ENCODE peak calls at places on chromosomes 11 and 22, in eight cellular contexts. L is left ventricle myocardium inferior, F is ascending aorta, D is endothelial cell of umbilical vein, J is brain microvascular endothelial cell, G is IMR-90, T is body of pancreas, S is pancreas. U is an unnamed sample. For H3K36me3, the result is how much of the 10 kb centered on the place peaks cover.

GRCh38 chr11:128884703-128885338 is 6.3 kb upstream of the KCNJ5 start:
- DNase-seq in L (no peak), F (no peak), D (peak), J (peak), G (peak), T (peak), S (peak), U (peak)

GRCh38 chr11:80146231-80146630 is 705.4 kb upstream of the TENM4 start:
- DNase-seq in L (no peak), F (no peak), D (no peak), J (no peak), G (no peak), T (no peak), S (no peak), U (no peak)

GRCh38 chr11:74726547-74727182 is 4.6 kb downstream of the CHRDL2 start:
- DNase-seq in L (peak), F (peak), D (peak), J (peak), G (peak), T (peak), S (peak), U (peak)

GRCh38 chr11:61303725-61304124 is 8.6 kb upstream of the VWCE start:
- DNase-seq in L (no peak), F (no peak), D (no peak), J (no peak), G (no peak), T (no peak), S (no peak), U (no peak)

GRCh38 chr11:80197155-80197554 is 756.3 kb upstream of the TENM4 start:
- DNase-seq in L (no peak), F (no peak), D (no peak), J (no peak), G (no peak), T (no peak), S (no peak), U (no peak)

GRCh38 chr11:66426314-66426713 is 5.5 kb downstream of the NPAS4 start:
- DNase-seq in L (no peak), F (no peak), D (no peak), J (no peak), G (no peak), T (no peak), S (no peak), U (no peak)

GRCh38 chr22:19756288-19757128 is 4.1 kb upstream of the TBX1 start:
- DNase-seq in L (no peak), F (no peak), D (peak), J (no peak), G (no peak), T (peak), S (peak), U (peak)

GRCh38 chr11:111358038-111359001 is 20.8 kb downstream of the POU2AF1 start:
- DNase-seq in L (no peak), F (no peak), D (no peak), J (no peak), G (no peak), T (no peak), S (no peak), U (no peak)

GRCh38 chr11:843086-843704 is 543 bp downstream of the TSPAN4 start:
- DNase-seq in L (no peak), F (no peak), D (peak), J (no peak), G (no peak), T (no peak), S (no peak), U (no peak)

GRCh38 chr11:75667831-75668507 is 869 bp downstream of the MAP6 start:
- DNase-seq in L (peak), F (peak), D (peak), J (peak), G (peak), T (peak), S (peak), U (peak)

GRCh38 chr11:134559617-134559992 is 147.6 kb upstream of the B3GAT1 start:
- DNase-seq in L (no peak), F (peak), D (no peak), J (no peak), G (no peak), T (no peak), S (no peak), U (peak)

GRCh38 chr11:3134218-3134621 is 30.9 kb downstream of the OSBPL5 start:
- DNase-seq in L (peak), F (peak), D (no peak), J (no peak), G (no peak), T (no peak), S (no peak), U (no peak)

GRCh38 chr11:67663515-67664212 is 10.8 kb downstream of the ALDH3B2 start:
- DNase-seq in L (no peak), F (no peak), D (no peak), J (no peak), G (no peak), T (no peak), S (no peak), U (peak)

GRCh38 chr11:70900540-70900939 is 351.8 kb downstream of the SHANK2 start:
- DNase-seq in L (no peak), F (no peak), D (no peak), J (no peak), G (no peak), T (no peak), S (no peak), U (no peak)

GRCh38 chr22:48954781-48955311 is 872.8 kb downstream of the BRD1 start:
- DNase-seq in L (no peak), F (peak), D (no peak), J (no peak), G (no peak), T (no peak), S (no peak), U (no peak)

GRCh38 chr11:118398797-118399564 is 2.4 kb upstream of the ATP5MG start:
- DNase-seq in L (no peak), F (no peak), D (no peak), J (no peak), G (peak), T (no peak), S (no peak), U (no peak)

GRCh38 chr22:41009222-41009948 is 58.2 kb downstream of the RBX1 start:
- DNase-seq in L (no peak), F (no peak), D (no peak), J (no peak), G (peak), T (no peak), S (no peak), U (no peak)

GRCh38 chr11:10459029-10459970 is 4.2 kb downstream of the AMPD3 start:
- DNase-seq in L (no peak), F (no peak), D (no peak), J (no peak), G (no peak), T (no peak), S (no peak), U (no peak)

GRCh38 chr11:7900686-7901085 is 30.4 kb downstream of the OR10A6 start:
- DNase-seq in L (no peak), F (no peak), D (no peak), J (no peak), G (no peak), T (no peak), S (no peak), U (no peak)

GRCh38 chr11:124739479-124740276 is at the start of gene NRGN:
- DNase-seq in L (peak), F (peak), D (peak), J (peak), G (peak), T (peak), S (peak), U (peak)

GRCh38 chr11:68753300-68753699 is 2.0 kb upstream of the TESMIN start:
- DNase-seq in L (no peak), F (no peak), D (no peak), J (no peak), G (no peak), T (no peak), S (no peak), U (no peak)

GRCh38 chr11:118152552-118153471 is at the start of gene SCN4B:
- DNase-seq in L (peak), F (no peak), D (peak), J (peak), G (peak), T (peak), S (peak), U (peak)

GRCh38 chr22:44130076-44130711 is 50.5 kb upstream of the PARVG start:
- DNase-seq in L (no peak), F (no peak), D (no peak), J (no peak), G (peak), T (no peak), S (no peak), U (no peak)

GRCh38 chr11:125662689-125663088 is 18.0 kb downstream of the ACRV1 start:
- DNase-seq in L (no peak), F (no peak), D (no peak), J (no peak), G (no peak), T (no peak), S (no peak), U (no peak)

GRCh38 chr11:7384691-7385090 is 100.6 kb upstream of the OLFML1 start:
- DNase-seq in L (no peak), F (no peak), D (no peak), J (no peak), G (no peak), T (no peak), S (no peak), U (no peak)

GRCh38 chr11:94805994-94806393 is 37.8 kb downstream of the AMOTL1 start:
- DNase-seq in L (no peak), F (no peak), D (no peak), J (no peak), G (no peak), T (no peak), S (no peak), U (no peak)

DNA sequence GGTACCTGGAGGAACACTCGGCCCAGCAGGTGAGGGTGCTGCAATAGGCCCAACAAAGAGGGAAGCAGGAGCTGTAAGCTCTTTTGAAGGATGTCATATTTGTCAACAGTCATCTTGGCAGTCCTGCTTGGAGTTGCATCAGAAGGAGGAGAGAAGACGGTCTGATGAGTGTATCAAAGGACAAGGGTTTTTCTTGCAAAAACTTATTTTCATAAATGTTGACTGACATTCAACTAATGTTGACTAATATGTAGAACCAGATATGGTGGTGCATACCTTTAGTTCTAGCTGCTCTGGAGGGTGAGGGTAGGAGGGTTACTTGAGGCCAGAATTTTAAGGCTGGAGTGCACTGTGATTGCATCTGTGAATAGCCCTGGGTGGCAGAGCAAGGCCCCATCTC is 72.3 kb downstream of the CABIN1 start:
- DNase-seq in L (no peak), F (no peak), D (no peak), J (no peak), G (no peak), T (no peak), S (no peak), U (no peak)
- H3K36me3 ChIP-seq in L (half or more), F (half or more), D (under half), J (under half), G (under half), T (under half), S (under half), U (under half)

GRCh38 chr11:46628961-46629360 is 11.6 kb downstream of the ATG13 start:
- DNase-seq in L (no peak), F (no peak), D (no peak), J (no peak), G (no peak), T (no peak), S (no peak), U (no peak)
- H3K36me3 ChIP-seq in L (half or more), F (half or more), D (under half), J (under half), G (under half), T (under half), S (under half), U (under half)

DNA sequence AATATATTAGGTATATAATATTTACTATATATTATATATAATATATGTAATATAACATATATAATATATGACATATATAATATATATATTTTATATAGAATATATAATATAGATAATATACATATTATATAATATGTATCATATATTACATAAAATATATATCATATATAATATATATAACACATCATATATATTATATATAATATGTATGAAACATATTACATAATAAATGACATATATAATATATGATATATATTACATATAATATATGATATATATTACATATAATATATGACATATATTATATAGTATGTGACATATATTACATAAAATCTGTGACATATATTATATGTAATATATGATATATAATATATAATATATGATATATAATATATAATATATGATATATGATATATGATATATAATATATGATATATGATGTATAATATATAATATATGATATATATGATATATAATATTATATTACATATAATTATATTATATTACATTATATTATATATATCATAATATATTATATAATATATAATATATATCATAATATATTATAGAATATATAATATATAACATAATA is 119.5 kb upstream of the RIMBP3 start:
- DNase-seq in L (no peak), F (no peak), D (no peak), J (no peak), G (no peak), T (no peak), S (no peak), U (no peak)
- H3K36me3 ChIP-seq in L (under half), F (under half), D (under half), J (under half), G (under half), T (under half), S (under half), U (under half)

GRCh38 chr22:42624551-42625106 is 9.9 kb upstream of the POLDIP3 start:
- DNase-seq in L (no peak), F (no peak), D (no peak), J (no peak), G (no peak), T (no peak), S (no peak), U (no peak)

GRCh38 chr22:42625416-42625815 is 10.7 kb upstream of the POLDIP3 start:
- DNase-seq in L (no peak), F (no peak), D (no peak), J (no peak), G (no peak), T (no peak), S (no peak), U (no peak)

GRCh38 chr22:42626951-42627625 is 12.4 kb upstream of the POLDIP3 start:
- DNase-seq in L (no peak), F (no peak), D (no peak), J (no peak), G (no peak), T (no peak), S (no peak), U (no peak)

GRCh38 chr22:42627981-42628380 is 12.4 kb downstream of the ATP5MGL start:
- DNase-seq in L (no peak), F (no peak), D (no peak), J (no peak), G (no peak), T (no peak), S (no peak), U (no peak)

DNA sequence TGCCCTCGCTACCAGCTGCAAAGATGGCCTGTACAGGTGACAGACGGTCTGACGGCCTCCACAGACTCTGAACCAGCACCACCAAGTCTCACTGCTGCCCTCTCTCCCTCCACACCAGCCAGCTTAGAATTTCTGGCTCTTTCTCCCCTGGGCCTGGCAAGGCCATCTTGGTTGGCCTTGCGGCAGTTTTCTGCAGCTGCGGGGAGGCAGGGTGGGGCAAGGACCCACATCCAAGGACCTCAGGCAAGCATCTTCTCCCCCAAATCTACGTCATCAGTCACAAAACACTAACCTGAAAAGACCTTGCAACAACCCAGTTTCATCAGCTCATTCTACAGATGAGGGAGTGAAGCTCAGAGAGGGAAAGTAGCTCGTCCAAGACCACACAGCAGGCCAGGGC is 11.7 kb upstream of the POLDIP3 start:
- DNase-seq in L (no peak), F (no peak), D (no peak), J (no peak), G (no peak), T (no peak), S (no peak), U (no peak)
- H3K36me3 ChIP-seq in L (half or more), F (half or more), D (under half), J (half or more), G (half or more), T (under half), S (under half), U (under half)

GRCh38 chr11:62823677-62824076 is 8.2 kb downstream of the STX5 start:
- DNase-seq in L (no peak), F (no peak), D (no peak), J (no peak), G (no peak), T (no peak), S (no peak), U (no peak)
- H3K36me3 ChIP-seq in L (half or more), F (half or more), D (under half), J (half or more), G (half or more), T (half or more), S (under half), U (under half)

GRCh38 chr11:28058333-28058732 is 49.6 kb downstream of the KIF18A start:
- DNase-seq in L (no peak), F (no peak), D (no peak), J (no peak), G (peak), T (no peak), S (no peak), U (no peak)
- H3K36me3 ChIP-seq in L (under half), F (under half), D (under half), J (under half), G (under half), T (under half), S (under half), U (under half)

DNA sequence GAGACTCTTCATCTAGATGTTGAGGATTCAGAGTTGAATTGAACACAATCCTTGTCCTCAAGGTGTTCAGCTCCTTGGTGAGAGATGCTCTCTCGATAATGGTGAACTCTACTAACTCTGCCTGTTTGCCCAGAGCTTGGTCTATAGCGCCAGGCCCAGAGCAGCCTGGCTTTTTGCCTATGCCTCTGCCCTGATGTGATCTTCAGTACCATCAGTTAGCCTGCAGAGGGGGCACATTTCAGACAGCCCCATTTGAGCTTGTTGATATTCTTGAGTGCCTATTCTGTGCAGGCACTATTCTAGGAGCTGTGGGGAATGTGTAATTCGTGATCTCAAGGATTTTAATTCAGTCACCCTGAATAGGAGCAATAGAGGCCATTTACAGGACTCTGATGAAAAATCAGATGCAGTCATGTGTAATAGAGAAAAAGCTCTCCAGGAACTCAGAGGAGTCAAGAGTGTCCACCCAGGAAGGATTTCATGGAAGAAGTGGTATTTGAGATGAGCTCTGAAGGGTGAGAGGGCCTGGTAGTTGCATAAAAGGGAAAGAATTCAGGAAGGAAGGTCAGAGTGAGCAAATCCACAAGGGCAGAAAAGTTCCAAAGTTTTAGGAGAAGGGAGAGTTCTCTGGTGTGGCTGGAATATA is 19.3 kb downstream of the GTPBP1 start:
- DNase-seq in L (no peak), F (no peak), D (peak), J (peak), G (peak), T (peak), S (no peak), U (peak)
- H3K36me3 ChIP-seq in L (half or more), F (half or more), D (under half), J (half or more), G (half or more), T (half or more), S (under half), U (under half)